ENCODE peak calls at places on chromosome 20, in nine cellular contexts. A is brain microvascular endothelial cell; U is progenitor cell of endocrine pancreas; E is lower lobe of right lung; Q is CD8-positive, alpha-beta T cell; P is Panc1; C is GM06990; F is tibial nerve; O is astrocyte of the spinal cord. L is an unnamed sample.

GRCh38 chr20:14928083-14928482 is 590.7 kb upstream of the FLRT3 start:
- DNase-seq in O (no peak), Q (no peak), P (no peak), E (no peak), F (no peak), U (no peak), C (no peak), A (no peak), L (no peak)

GRCh38 chr20:61263084-61263695 is 11.1 kb downstream of the CDH4 start:
- DNase-seq in E (no peak), U (peak), C (no peak), O (peak), A (peak), F (peak), Q (no peak), P (no peak), L (peak)

GRCh38 chr20:33516882-33517281 is 27.0 kb downstream of the CBFA2T2 start:
- DNase-seq in O (peak), Q (no peak), E (no peak), A (no peak), P (no peak), F (no peak), U (no peak), C (no peak), L (no peak)

GRCh38 chr20:32336918-32337347 is 21.2 kb upstream of the ASXL1 start:
- DNase-seq in E (no peak), A (no peak), P (peak), Q (no peak), C (no peak), O (peak), F (peak), U (no peak), L (no peak)

GRCh38 chr20:1953616-1954015 is 40.2 kb downstream of the PDYN start:
- DNase-seq in P (no peak), C (no peak), Q (no peak), O (no peak), U (no peak), A (no peak), E (no peak), F (no peak), L (no peak)

GRCh38 chr20:50366270-50367103 is 143.7 kb upstream of the PTPN1 start:
- DNase-seq in A (peak), U (no peak), F (peak), E (peak), C (no peak), P (no peak), Q (peak), O (peak), L (no peak)

GRCh38 chr20:21704408-21705385 is 767 bp upstream of the PAX1 start:
- DNase-seq in O (no peak), Q (no peak), F (no peak), U (no peak), P (no peak), E (no peak), C (no peak), A (no peak), L (no peak)

GRCh38 chr20:46823271-46823747 is 71.3 kb upstream of the EYA2 start:
- DNase-seq in F (no peak), Q (no peak), O (no peak), U (no peak), C (no peak), P (no peak), E (no peak), A (no peak), L (no peak)

GRCh38 chr20:20359628-20360027 is 8.3 kb upstream of the INSM1 start:
- DNase-seq in O (no peak), Q (no peak), F (no peak), P (no peak), A (no peak), E (no peak), C (no peak), U (no peak), L (no peak)

DNA sequence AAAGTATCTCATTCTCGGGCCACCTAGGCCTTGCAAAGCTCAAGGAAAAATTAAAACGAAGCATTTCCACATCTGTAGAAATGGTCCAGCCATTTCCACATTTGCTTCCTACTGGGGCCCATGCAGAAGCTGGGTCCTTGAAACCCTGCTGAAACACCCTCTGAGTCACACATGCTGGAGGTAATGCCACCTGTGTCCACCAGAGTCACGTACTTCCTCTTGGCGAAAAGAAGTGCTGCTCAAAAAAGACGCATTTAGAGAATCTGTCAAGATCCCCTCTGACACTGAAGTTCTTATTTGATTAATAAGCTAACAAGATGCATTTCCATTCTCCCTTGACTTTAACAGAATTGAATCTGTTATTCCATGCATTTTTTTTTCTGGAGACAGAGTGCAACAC is 423.2 kb downstream of the PREX1 start:
- DNase-seq in E (no peak), C (no peak), A (no peak), O (no peak), U (no peak), P (no peak), F (no peak), Q (no peak), L (no peak)
- TF ChIP-seq CTCF in E (no peak), C (peak), A (no peak), O (no peak), U (peak), P (no peak), F (no peak), Q (no peak), L (no peak)

DNA sequence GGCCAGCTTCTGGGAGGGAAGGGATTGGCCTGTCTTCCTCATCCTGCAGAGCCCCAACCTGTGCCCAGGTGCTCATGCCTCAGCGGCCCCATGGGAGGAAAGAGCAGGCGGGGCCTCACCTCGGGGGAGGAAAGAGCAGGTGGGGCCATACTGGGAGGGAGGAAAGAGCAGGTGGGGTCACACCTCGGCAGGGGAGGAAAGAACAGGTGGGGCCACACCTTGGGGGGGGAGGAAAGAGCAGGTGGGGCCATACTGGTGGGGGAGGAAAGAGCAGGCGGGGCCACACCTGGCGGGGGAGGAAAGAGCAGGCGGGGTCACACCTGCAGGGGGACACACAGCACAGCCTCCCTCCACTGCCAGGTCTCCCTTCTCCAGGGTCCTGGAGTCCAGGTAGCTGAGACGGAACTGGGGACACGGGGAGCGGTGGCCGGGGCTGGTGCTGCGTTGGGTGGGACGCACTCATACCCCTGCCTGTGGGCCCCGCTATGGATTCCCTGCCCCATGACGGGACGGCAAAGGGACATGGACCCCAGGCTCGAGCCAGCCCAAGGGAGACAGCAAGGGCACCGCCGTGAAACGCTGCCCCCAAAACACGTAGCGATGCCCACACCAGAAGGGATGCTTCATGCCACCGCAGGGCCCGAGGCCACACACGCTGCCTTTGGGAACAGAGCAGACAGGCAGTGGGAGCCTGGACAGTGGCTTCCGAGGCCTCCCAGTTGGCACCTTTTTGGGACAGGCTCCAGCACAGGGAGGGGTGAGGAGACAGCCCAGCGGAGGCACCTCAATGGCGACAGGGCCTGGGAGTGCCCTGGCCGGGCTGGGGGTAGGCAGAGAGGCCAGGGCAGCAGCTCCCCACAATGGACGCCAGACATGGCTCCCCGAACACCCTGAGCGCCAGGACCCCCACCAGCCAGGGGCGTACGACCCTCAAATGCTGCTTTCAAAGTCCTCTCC is 43.3 kb upstream of the CHRNA4 start:
- DNase-seq in E (no peak), U (no peak), A (no peak), O (no peak), P (no peak), Q (peak), C (no peak), F (no peak), L (no peak)
- TF ChIP-seq CTCF in E (no peak), U (no peak), A (no peak), O (no peak), P (no peak), Q (no peak), C (no peak), F (no peak), L (no peak)

DNA sequence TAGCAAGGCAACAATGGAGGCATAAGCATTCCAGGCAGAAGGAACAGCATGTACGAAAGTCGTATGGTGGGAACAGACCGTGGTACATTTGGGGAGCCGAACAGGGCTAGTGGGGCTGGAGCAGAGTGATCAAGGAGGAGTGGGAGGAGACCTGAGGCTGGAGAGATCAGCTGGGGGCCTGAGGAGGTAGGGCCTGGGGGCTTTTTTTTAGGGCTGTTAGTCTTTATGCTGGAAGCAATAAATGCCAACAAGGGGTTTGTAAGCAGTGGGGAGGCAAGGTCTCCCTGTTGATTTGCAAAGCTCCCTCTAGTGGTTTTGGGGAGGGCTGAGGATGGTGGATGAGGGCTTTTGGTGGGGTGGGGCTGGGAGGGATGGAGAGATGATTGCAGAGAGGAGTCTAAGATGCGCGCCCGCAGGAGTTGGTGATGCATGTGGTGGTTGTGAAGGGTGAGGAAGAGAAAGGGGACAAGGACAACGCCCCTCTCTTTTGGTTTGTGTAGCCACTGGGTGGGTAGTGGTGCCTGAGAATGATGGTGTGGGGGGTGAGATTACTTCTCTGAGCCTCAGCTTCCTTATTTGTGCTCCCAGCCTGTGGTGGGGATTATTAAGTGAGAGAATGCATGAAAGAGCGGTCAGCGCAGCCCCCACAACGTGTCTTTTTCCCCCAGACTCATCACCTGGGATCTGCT is 74.1 kb upstream of the TOX2 start:
- DNase-seq in C (peak), P (no peak), E (no peak), U (no peak), O (no peak), Q (peak), A (no peak), F (no peak), L (no peak)
- TF ChIP-seq CTCF in C (peak), P (peak), E (no peak), U (peak), O (peak), Q (peak), A (peak), F (peak), L (peak)

GRCh38 chr20:60050193-60050960 is 92.2 kb downstream of the CDH26 start:
- DNase-seq in F (no peak), P (no peak), E (no peak), O (no peak), Q (no peak), C (no peak), U (no peak), A (no peak), L (no peak)
- TF ChIP-seq CTCF in F (no peak), P (peak), E (peak), O (no peak), Q (no peak), C (peak), U (peak), A (peak), L (no peak)

GRCh38 chr20:52192296-52193007 is 873 bp upstream of the ZFP64 start:
- DNase-seq in Q (no peak), P (peak), A (no peak), E (peak), U (no peak), F (no peak), O (peak), C (no peak), L (no peak)
- TF ChIP-seq CTCF in Q (no peak), P (no peak), A (peak), E (no peak), U (peak), F (no peak), O (peak), C (peak), L (no peak)

L was measured in natural killer cell.